ENCODE peak calls at places on chromosomes 3 and 15, in four cellular contexts. A is Panc1, S is HepG2, P is HCT116. F is an unnamed sample.

GRCh38 chr3:188394588-188394987 is 240.6 kb downstream of the LPP start:
- DNase-seq in A (no peak), S (no peak), P (no peak), F (no peak)

GRCh38 chr15:59372352-59373211 is at the start of gene MYO1E:
- DNase-seq in A (peak; percentile 96), S (peak; percentile 96), P (peak; percentile 94), F (no peak)

GRCh38 chr15:48025118-48025517 is 95.7 kb upstream of the SLC24A5 start:
- DNase-seq in A (no peak), S (no peak), P (no peak), F (no peak)

GRCh38 chr3:174858353-174858752 is 781 bp upstream of the NAALADL2 start:
- DNase-seq in A (no peak), S (no peak), P (no peak), F (no peak)

GRCh38 chr15:57153140-57153539 is 223.2 kb upstream of the CGNL1 start:
- DNase-seq in A (no peak), S (no peak), P (no peak), F (no peak)

GRCh38 chr15:31483053-31483923 is 156.7 kb downstream of the KLF13 start:
- DNase-seq in A (no peak), S (no peak), P (no peak), F (no peak)

GRCh38 chr3:10468611-10469354 is 36.6 kb downstream of the ATP2B2 start:
- DNase-seq in A (no peak), S (no peak), P (no peak), F (no peak)

GRCh38 chr3:46122046-46122445 is 86.1 kb downstream of the CCR1 start:
- DNase-seq in A (no peak), S (no peak), P (no peak), F (no peak)

GRCh38 chr15:69607101-69607500 is 154.5 kb downstream of the RPLP1 start:
- DNase-seq in A (no peak), S (no peak), P (no peak), F (no peak)

GRCh38 chr3:178671261-178672191 is 135.3 kb downstream of the KCNMB2 start:
- DNase-seq in A (no peak), S (no peak), P (no peak), F (no peak)
- TF ChIP-seq TCF7L2 in A (no peak), S (no peak), P (no peak), F (no peak)

GRCh38 chr3:62672270-62672987 is 202.8 kb downstream of the CADPS start:
- DNase-seq in A (no peak), S (peak; percentile 7), P (no peak), F (no peak)
- TF ChIP-seq TCF7L2 in A (no peak), S (no peak), P (no peak), F (no peak)

GRCh38 chr3:167886690-167887089 is 151.2 kb downstream of the SERPINI1 start:
- DNase-seq in A (no peak), S (no peak), P (no peak), F (no peak)

GRCh38 chr3:167882057-167882667 is 146.6 kb downstream of the SERPINI1 start:
- DNase-seq in A (no peak), S (peak; percentile 30), P (peak; percentile 39), F (peak; percentile 35)

GRCh38 chr3:167885277-167885676 is 149.8 kb downstream of the SERPINI1 start:
- DNase-seq in A (no peak), S (no peak), P (no peak), F (no peak)

GRCh38 chr3:167884481-167884880 is 149.0 kb downstream of the SERPINI1 start:
- DNase-seq in A (no peak), S (no peak), P (no peak), F (no peak)

GRCh38 chr3:167883452-167883851 is 147.9 kb downstream of the SERPINI1 start:
- DNase-seq in A (no peak), S (no peak), P (no peak), F (no peak)
- TF ChIP-seq TCF7L2 in A (no peak), S (no peak), P (no peak), F (no peak)

GRCh38 chr3:184525337-184526157 is 36.0 kb upstream of the EPHB3 start:
- DNase-seq in A (no peak), S (no peak), P (no peak), F (no peak)

GRCh38 chr3:184523825-184524615 is 37.6 kb upstream of the EPHB3 start:
- DNase-seq in A (peak; percentile 7), S (no peak), P (peak; percentile 68), F (peak; percentile 40)

GRCh38 chr3:184526158-184526483 is 35.5 kb upstream of the EPHB3 start:
- DNase-seq in A (no peak), S (no peak), P (no peak), F (no peak)

GRCh38 chr3:184524981-184525336 is 36.6 kb upstream of the EPHB3 start:
- DNase-seq in A (no peak), S (no peak), P (no peak), F (no peak)
- TF ChIP-seq TCF7L2 in A (no peak), S (no peak), P (no peak), F (no peak)

DNA sequence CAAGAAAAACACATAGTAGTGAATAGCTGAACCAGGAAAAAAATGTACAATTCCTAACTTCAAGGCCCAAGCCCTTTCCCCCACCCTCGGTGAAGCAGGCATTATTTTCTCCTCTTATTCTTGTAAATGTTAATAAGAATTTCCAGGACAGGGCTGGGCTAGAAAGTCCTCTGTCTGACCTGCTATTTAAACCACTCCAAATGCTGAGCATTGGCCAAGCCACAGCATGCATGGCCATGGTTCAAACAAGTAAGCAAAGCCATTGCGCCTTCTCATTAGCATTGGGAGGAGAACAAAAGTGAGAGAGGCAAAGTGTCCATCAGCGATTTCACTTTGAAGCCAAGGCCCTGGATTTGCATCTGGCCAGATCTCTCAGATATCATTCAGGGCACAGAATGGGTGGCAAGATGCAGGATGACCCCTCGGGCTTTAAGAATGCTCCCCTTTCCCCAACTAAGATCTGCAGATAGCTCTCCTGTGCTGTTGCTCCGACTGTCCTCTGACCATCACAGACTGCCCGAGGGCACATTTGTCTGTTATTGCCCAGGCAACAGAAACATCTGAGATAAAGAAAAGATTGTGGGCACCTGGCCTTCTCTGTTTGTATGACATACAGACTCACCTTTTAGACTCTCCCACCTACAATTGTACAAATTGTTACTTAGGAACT is 46.3 kb downstream of the CEMIP start:
- DNase-seq in A (no peak), S (no peak), P (no peak), F (no peak)
- TF ChIP-seq TCF7L2 in A (no peak), S (no peak), P (no peak), F (no peak)

GRCh38 chr3:95654567-95655362 is 1159.6 kb upstream of the EPHA6 start:
- DNase-seq in A (no peak), S (no peak), P (no peak), F (no peak)

DNA sequence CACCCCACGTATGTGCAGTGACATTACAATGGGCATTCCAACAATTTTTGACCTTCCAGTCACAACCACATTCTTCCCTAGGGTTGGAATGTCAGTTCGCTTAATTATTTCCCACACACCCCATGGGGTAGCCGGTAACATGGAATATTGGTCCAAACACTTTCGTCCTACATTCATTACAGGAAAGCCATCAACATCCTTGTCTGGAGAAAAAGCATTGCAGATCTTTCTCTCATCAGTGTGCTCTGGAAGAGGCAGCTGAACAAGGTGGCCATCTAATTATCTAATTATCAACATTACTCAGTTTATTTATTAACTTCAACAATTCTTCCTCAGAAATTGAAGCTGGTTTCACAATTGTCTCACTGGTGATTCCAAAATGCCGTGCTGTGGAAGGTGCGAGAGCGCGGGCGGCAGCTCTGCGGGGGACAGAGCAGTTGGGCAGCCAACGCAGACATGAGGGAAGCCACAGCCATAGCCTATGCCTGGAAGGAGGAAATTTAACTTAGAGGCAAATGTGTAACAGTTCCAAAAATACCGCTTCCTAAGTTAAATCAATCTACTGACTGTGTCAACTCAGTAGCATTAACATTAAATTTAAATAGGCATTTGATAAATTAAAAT is 1158.9 kb upstream of the EPHA6 start:
- DNase-seq in A (no peak), S (no peak), P (no peak), F (no peak)
- TF ChIP-seq TCF7L2 in A (no peak), S (no peak), P (no peak), F (no peak)

DNA sequence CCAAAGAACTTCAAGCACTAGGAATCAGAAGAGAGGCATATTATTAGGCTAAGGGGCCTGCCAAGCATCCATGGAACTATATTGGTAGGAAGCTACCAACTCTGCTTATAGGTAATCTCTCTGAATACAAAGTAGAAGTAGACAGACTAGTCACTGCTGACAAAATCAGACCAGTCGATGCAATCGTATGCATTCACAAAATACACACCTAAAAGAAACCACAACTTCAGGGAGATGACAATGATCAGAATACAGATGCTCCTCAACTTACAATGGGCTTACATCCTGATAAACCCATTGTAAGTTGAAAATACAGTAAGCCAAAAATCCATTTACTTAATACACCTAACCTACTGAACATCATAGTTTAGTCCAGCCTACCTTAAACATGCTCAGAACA is 94.7 kb downstream of the FSIP1 start:
- DNase-seq in A (no peak), S (no peak), P (no peak), F (no peak)
- TF ChIP-seq TCF7L2 in A (no peak), S (no peak), P (no peak), F (no peak)